ENCODE peak calls at places on chromosomes 1 and 21, in eight cellular contexts. One of them, this sample, is unnamed.

GRCh38 chr1:5093042-5093441 is 438.6 kb downstream of the AJAP1 start:
- DNase-seq in right cardiac atrium: no peak
- DNase-seq in H54: no peak
- DNase-seq in trophoblast cell: no peak
- DNase-seq in B cell: no peak
- DNase-seq in iPS DF 6.9: no peak
- DNase-seq in fibroblast of the conjunctiva: no peak
- DNase-seq in NCI-H510A: no peak
- DNase-seq in this sample: no peak

GRCh38 chr1:3775498-3776230 is 3.1 kb downstream of the SMIM1 start:
- DNase-seq in right cardiac atrium: peak; percentile 85
- DNase-seq in H54: peak; percentile 84
- DNase-seq in trophoblast cell: no peak
- DNase-seq in B cell: peak; percentile 64
- DNase-seq in iPS DF 6.9: peak; percentile 47
- DNase-seq in fibroblast of the conjunctiva: peak; percentile 22
- DNase-seq in NCI-H510A: peak; percentile 58
- DNase-seq in this sample: no peak

GRCh38 chr21:41615613-41616012 is 107.7 kb upstream of the TMPRSS2 start:
- DNase-seq in right cardiac atrium: no peak
- DNase-seq in H54: peak; percentile 70
- DNase-seq in trophoblast cell: no peak
- DNase-seq in B cell: no peak
- DNase-seq in iPS DF 6.9: no peak
- DNase-seq in fibroblast of the conjunctiva: peak; percentile 97
- DNase-seq in NCI-H510A: no peak
- DNase-seq in this sample: no peak

GRCh38 chr1:9705337-9706098 is 54.0 kb downstream of the PIK3CD start:
- DNase-seq in right cardiac atrium: peak; percentile 2
- DNase-seq in H54: no peak
- DNase-seq in trophoblast cell: no peak
- DNase-seq in B cell: no peak
- DNase-seq in iPS DF 6.9: no peak
- DNase-seq in fibroblast of the conjunctiva: no peak
- DNase-seq in NCI-H510A: no peak
- DNase-seq in this sample: no peak

GRCh38 chr1:116286541-116286971 is 86.5 kb upstream of the ATP1A1 start:
- DNase-seq in right cardiac atrium: no peak
- DNase-seq in H54: no peak
- DNase-seq in trophoblast cell: no peak
- DNase-seq in B cell: no peak
- DNase-seq in iPS DF 6.9: no peak
- DNase-seq in fibroblast of the conjunctiva: peak; percentile 50
- DNase-seq in NCI-H510A: no peak
- DNase-seq in this sample: no peak

GRCh38 chr1:151326619-151327222 is 495 bp downstream of the PI4KB start:
- DNase-seq in right cardiac atrium: no peak
- DNase-seq in H54: peak; percentile 75
- DNase-seq in trophoblast cell: no peak
- DNase-seq in B cell: peak; percentile 62
- DNase-seq in iPS DF 6.9: no peak
- DNase-seq in fibroblast of the conjunctiva: no peak
- DNase-seq in NCI-H510A: no peak
- DNase-seq in this sample: no peak

GRCh38 chr1:206709772-206710456 is 25.2 kb downstream of the MAPKAPK2 start:
- DNase-seq in right cardiac atrium: no peak
- DNase-seq in H54: no peak
- DNase-seq in trophoblast cell: peak; percentile 30
- DNase-seq in B cell: no peak
- DNase-seq in iPS DF 6.9: no peak
- DNase-seq in fibroblast of the conjunctiva: no peak
- DNase-seq in NCI-H510A: no peak
- DNase-seq in this sample: no peak

GRCh38 chr1:228459091-228459993 is 27.8 kb upstream of the RNF187 start:
- DNase-seq in right cardiac atrium: peak; percentile 87
- DNase-seq in H54: peak; percentile 69
- DNase-seq in trophoblast cell: peak; percentile 42
- DNase-seq in B cell: no peak
- DNase-seq in iPS DF 6.9: no peak
- DNase-seq in fibroblast of the conjunctiva: peak; percentile 74
- DNase-seq in NCI-H510A: peak; percentile 48
- DNase-seq in this sample: no peak

GRCh38 chr1:29849038-29849750 is 612.9 kb downstream of the PTPRU start:
- DNase-seq in right cardiac atrium: no peak
- DNase-seq in H54: peak; percentile 4
- DNase-seq in trophoblast cell: peak; percentile 17
- DNase-seq in B cell: no peak
- DNase-seq in iPS DF 6.9: peak; percentile 57
- DNase-seq in fibroblast of the conjunctiva: no peak
- DNase-seq in NCI-H510A: no peak
- DNase-seq in this sample: no peak

GRCh38 chr1:212557739-212558664 is 50.6 kb upstream of the ATF3 start:
- DNase-seq in right cardiac atrium: peak; percentile 87
- DNase-seq in H54: no peak
- DNase-seq in trophoblast cell: peak; percentile 86
- DNase-seq in B cell: no peak
- DNase-seq in iPS DF 6.9: no peak
- DNase-seq in fibroblast of the conjunctiva: no peak
- DNase-seq in NCI-H510A: no peak
- DNase-seq in this sample: peak; percentile 72

GRCh38 chr1:214990619-214991018 is 91.9 kb upstream of the KCNK2 start:
- DNase-seq in right cardiac atrium: no peak
- DNase-seq in H54: peak; percentile 44
- DNase-seq in trophoblast cell: peak; percentile 59
- DNase-seq in B cell: no peak
- DNase-seq in iPS DF 6.9: no peak
- DNase-seq in fibroblast of the conjunctiva: peak; percentile 62
- DNase-seq in NCI-H510A: no peak
- DNase-seq in this sample: no peak

GRCh38 chr1:109252893-109253802 is 3.8 kb downstream of the CELSR2 start:
- DNase-seq in right cardiac atrium: peak; percentile 86
- DNase-seq in H54: no peak
- DNase-seq in trophoblast cell: no peak
- DNase-seq in B cell: no peak
- DNase-seq in iPS DF 6.9: no peak
- DNase-seq in fibroblast of the conjunctiva: no peak
- DNase-seq in NCI-H510A: peak; percentile 42
- DNase-seq in this sample: no peak

GRCh38 chr1:206002833-206003532 is at the start of gene RAB7B:
- DNase-seq in right cardiac atrium: peak; percentile 87
- DNase-seq in H54: no peak
- DNase-seq in trophoblast cell: peak; percentile 71
- DNase-seq in B cell: no peak
- DNase-seq in iPS DF 6.9: no peak
- DNase-seq in fibroblast of the conjunctiva: peak; percentile 12
- DNase-seq in NCI-H510A: no peak
- DNase-seq in this sample: no peak

GRCh38 chr1:162383091-162383490 is 1.6 kb downstream of the C1orf226 start:
- DNase-seq in right cardiac atrium: no peak
- DNase-seq in H54: no peak
- DNase-seq in trophoblast cell: no peak
- DNase-seq in B cell: no peak
- DNase-seq in iPS DF 6.9: no peak
- DNase-seq in fibroblast of the conjunctiva: no peak
- DNase-seq in NCI-H510A: no peak
- DNase-seq in this sample: no peak

GRCh38 chr1:244971524-244972216 is 107.3 kb upstream of the HNRNPU start:
- DNase-seq in right cardiac atrium: no peak
- DNase-seq in H54: no peak
- DNase-seq in trophoblast cell: no peak
- DNase-seq in B cell: no peak
- DNase-seq in iPS DF 6.9: no peak
- DNase-seq in fibroblast of the conjunctiva: no peak
- DNase-seq in NCI-H510A: no peak
- DNase-seq in this sample: no peak

GRCh38 chr21:35077975-35078374 is 28.9 kb upstream of the RUNX1 start:
- DNase-seq in right cardiac atrium: no peak
- DNase-seq in H54: no peak
- DNase-seq in trophoblast cell: no peak
- DNase-seq in B cell: no peak
- DNase-seq in iPS DF 6.9: no peak
- DNase-seq in fibroblast of the conjunctiva: no peak
- DNase-seq in NCI-H510A: no peak
- DNase-seq in this sample: no peak

GRCh38 chr1:54273837-54274192 is 73.8 kb downstream of the MRPL37 start:
- DNase-seq in right cardiac atrium: peak; percentile 75
- DNase-seq in H54: peak; percentile 85
- DNase-seq in trophoblast cell: no peak
- DNase-seq in B cell: no peak
- DNase-seq in iPS DF 6.9: no peak
- DNase-seq in fibroblast of the conjunctiva: no peak
- DNase-seq in NCI-H510A: no peak
- DNase-seq in this sample: no peak

GRCh38 chr1:162213281-162213909 is 143.9 kb downstream of the NOS1AP start:
- DNase-seq in right cardiac atrium: peak; percentile 77
- DNase-seq in H54: peak; percentile 49
- DNase-seq in trophoblast cell: no peak
- DNase-seq in B cell: no peak
- DNase-seq in iPS DF 6.9: no peak
- DNase-seq in fibroblast of the conjunctiva: no peak
- DNase-seq in NCI-H510A: no peak
- DNase-seq in this sample: no peak

GRCh38 chr1:14841951-14842350 is 243.5 kb downstream of the KAZN start:
- DNase-seq in right cardiac atrium: no peak
- DNase-seq in H54: no peak
- DNase-seq in trophoblast cell: no peak
- DNase-seq in B cell: no peak
- DNase-seq in iPS DF 6.9: no peak
- DNase-seq in fibroblast of the conjunctiva: no peak
- DNase-seq in NCI-H510A: no peak
- DNase-seq in this sample: no peak

GRCh38 chr21:14448784-14449183 is 65.8 kb upstream of the HSPA13 start:
- DNase-seq in right cardiac atrium: no peak
- DNase-seq in H54: no peak
- DNase-seq in trophoblast cell: no peak
- DNase-seq in B cell: no peak
- DNase-seq in iPS DF 6.9: no peak
- DNase-seq in fibroblast of the conjunctiva: no peak
- DNase-seq in NCI-H510A: no peak
- DNase-seq in this sample: no peak